ENCODE peak calls at places on chromosomes 11 and 22, in four cellular contexts. B is BE2C, R is ureter, L is AG08395. S is an unnamed sample.
A peak's percentile ranks its signal among the peaks of the same experiment; 100 is the strongest.

GRCh38 chr11:125070699-125071254 is 7.7 kb downstream of the SLC37A2 start:
- DNase-seq in B (no peak), L (peak; percentile 67), R (peak; percentile 88), S (no peak)

GRCh38 chr11:62727833-62728721 is at the start of gene TTC9C:
- DNase-seq in B (peak; percentile 81), L (peak; percentile 92), R (peak; percentile 93), S (peak; percentile 85)

GRCh38 chr11:102666331-102666957 is 39.1 kb downstream of the MMP27 start:
- DNase-seq in L (peak; percentile 65), R (no peak), B (peak; percentile 30), S (no peak)

GRCh38 chr11:91265946-91266345 is 958.7 kb upstream of the FAT3 start:
- DNase-seq in L (no peak), B (no peak), R (no peak), S (no peak)

GRCh38 chr11:6538892-6539291 is 41.8 kb downstream of the DNHD1 start:
- DNase-seq in L (no peak), B (no peak), R (no peak), S (no peak)

GRCh38 chr11:126824035-126824607 is 176.4 kb downstream of the KIRREL3 start:
- DNase-seq in R (no peak), L (no peak), B (no peak), S (no peak)

GRCh38 chr11:121886005-121886739 is 229.8 kb downstream of the BLID start:
- DNase-seq in B (peak; percentile 31), R (peak; percentile 44), L (peak; percentile 17), S (peak; percentile 50)

GRCh38 chr22:29733362-29734322 is 13.8 kb downstream of the CABP7 start:
- DNase-seq in R (peak; percentile 57), B (peak; percentile 94), L (no peak), S (no peak)

GRCh38 chr11:116703421-116703820 is 69.4 kb downstream of the BUD13 start:
- DNase-seq in L (no peak), B (peak; percentile 95), R (no peak), S (peak; percentile 82)

GRCh38 chr22:37051629-37052385 is at the start of gene KCTD17:
- DNase-seq in B (peak; percentile 86), R (peak; percentile 61), L (peak; percentile 96), S (peak; percentile 83)

GRCh38 chr11:112932593-112932992 is 28.6 kb upstream of the NCAM1 start:
- DNase-seq in L (no peak), B (no peak), R (no peak), S (no peak)

GRCh38 chr11:126284829-126285228 is 1.9 kb downstream of the TIRAP start:
- DNase-seq in L (peak; percentile 80), R (peak; percentile 79), B (peak; percentile 48), S (no peak)

GRCh38 chr11:111635706-111636045 is 33.4 kb downstream of the SIK2 start:
- DNase-seq in B (peak; percentile 65), L (peak; percentile 15), R (no peak), S (no peak)

GRCh38 chr22:33114570-33114969 is 56.4 kb upstream of the SYN3 start:
- DNase-seq in L (no peak), R (no peak), B (no peak), S (no peak)

GRCh38 chr11:30316237-30316636 is 6.7 kb upstream of the ARL14EP start:
- DNase-seq in L (no peak), B (no peak), R (no peak), S (no peak)

GRCh38 chr22:28769394-28770085 is 3.0 kb upstream of the CCDC117 start:
- DNase-seq in L (no peak), B (no peak), R (no peak), S (no peak)

GRCh38 chr11:132402056-132402684 is 1031.8 kb downstream of the NTM start:
- DNase-seq in B (no peak), L (peak; percentile 71), R (no peak), S (peak; percentile 45)

GRCh38 chr11:74676596-74676995 is 54.6 kb downstream of the CHRDL2 start:
- DNase-seq in L (no peak), R (no peak), B (no peak), S (no peak)

GRCh38 chr11:61062181-61062955 is 39.9 kb upstream of the CD5 start:
- DNase-seq in B (no peak), L (no peak), R (no peak), S (no peak)

GRCh38 chr11:15965562-15966250 is 390.6 kb downstream of the SOX6 start:
- DNase-seq in L (no peak), R (no peak), B (no peak), S (no peak)

GRCh38 chr11:99370557-99371200 is 349.9 kb downstream of the CNTN5 start:
- DNase-seq in L (peak; percentile 6), B (peak; percentile 58), R (no peak), S (peak; percentile 41)

GRCh38 chr22:45507798-45508197 is 5.1 kb downstream of the FBLN1 start:
- DNase-seq in R (no peak), B (no peak), L (no peak), S (no peak)

GRCh38 chr11:131391161-131391560 is 20.7 kb downstream of the NTM start:
- DNase-seq in B (no peak), R (no peak), L (no peak), S (no peak)

GRCh38 chr11:57761301-57762234 is at the start of gene CTNND1:
- DNase-seq in L (peak; percentile 99), B (peak; percentile 79), R (peak; percentile 93), S (peak; percentile 76)

GRCh38 chr11:69497221-69497787 is 15.8 kb downstream of the LINC01488 start:
- DNase-seq in R (peak; percentile 80), L (peak; percentile 98), B (no peak), S (no peak)

GRCh38 chr11:68403831-68404230 is 56.7 kb upstream of the PPP6R3 start:
- DNase-seq in L (no peak), R (no peak), B (no peak), S (no peak)

GRCh38 chr22:40919446-40919845 is 31.7 kb upstream of the RBX1 start:
- DNase-seq in B (no peak), L (no peak), R (no peak), S (no peak)

S was measured in glutamatergic neuron.